ENCODE peak calls at places on chromosomes 5 and 9, in nine cellular contexts. J, M, Z, G, Q, F, X, V and Y are unnamed samples. For H3K4me1, the result is how much of the 10 kb centered on the place peaks cover.

GRCh38 chr5:9924614-9925013 is 294.5 kb upstream of the TAS2R1 start:
- DNase-seq in Z (peak), J (peak), V (no peak), Q (no peak), X (no peak), G (no peak), M (no peak), F (no peak), Y (peak)

GRCh38 chr9:96009223-96009602 is 133.7 kb downstream of the ERCC6L2 start:
- DNase-seq in Q (no peak), M (peak), V (no peak), F (no peak), J (no peak), G (no peak), Z (no peak), X (no peak), Y (no peak)

GRCh38 chr9:113577525-113578261 is 114.2 kb downstream of the RGS3 start:
- DNase-seq in Z (no peak), Q (no peak), G (no peak), F (no peak), J (no peak), M (no peak), V (no peak), X (no peak), Y (no peak)

GRCh38 chr5:14284366-14285148 is 141.4 kb downstream of the TRIO start:
- DNase-seq in F (no peak), G (no peak), M (no peak), X (no peak), Z (no peak), J (no peak), Q (no peak), V (no peak), Y (no peak)

GRCh38 chr9:82031538-82032280 is 43.1 kb downstream of the SPATA31D1 start:
- DNase-seq in M (no peak), G (no peak), Z (no peak), V (peak), Q (no peak), X (peak), J (peak), F (no peak), Y (no peak)

GRCh38 chr9:31394040-31394473 is 990.4 kb upstream of the ACO1 start:
- DNase-seq in Q (no peak), X (no peak), Z (no peak), G (no peak), M (no peak), F (no peak), J (no peak), V (no peak), Y (peak)

GRCh38 chr9:98790601-98791146 is 5.7 kb downstream of the ANKS6 start:
- DNase-seq in Z (no peak), J (no peak), Q (no peak), G (no peak), M (no peak), X (no peak), V (no peak), F (no peak), Y (no peak)

GRCh38 chr5:14118551-14119320 is 24.4 kb upstream of the TRIO start:
- DNase-seq in Z (no peak), J (no peak), Q (no peak), G (no peak), V (no peak), M (peak), F (no peak), X (no peak), Y (no peak)

GRCh38 chr5:14767942-14768837 is 103.4 kb downstream of the ANKH start:
- DNase-seq in V (no peak), J (no peak), Z (peak), X (no peak), F (no peak), Q (no peak), M (no peak), G (no peak), Y (peak)

GRCh38 chr5:82719368-82719767 is 357.8 kb downstream of the TMEM167A start:
- DNase-seq in G (no peak), M (no peak), V (no peak), Z (no peak), F (no peak), J (no peak), X (peak), Q (no peak), Y (no peak)

GRCh38 chr9:96655198-96655851 is at the start of gene PRXL2C:
- DNase-seq in Q (peak), V (peak), X (peak), M (peak), J (no peak), F (peak), Z (no peak), G (peak), Y (peak)

GRCh38 chr9:130689937-130690700 is 3.5 kb upstream of the EXOSC2 start:
- DNase-seq in F (no peak), Z (peak), M (peak), Q (no peak), J (peak), V (peak), G (peak), X (peak), Y (peak)

GRCh38 chr5:68257207-68257606 is 41.7 kb downstream of the PIK3R1 start:
- DNase-seq in G (no peak), X (no peak), J (no peak), Q (no peak), Z (no peak), V (no peak), M (no peak), F (no peak), Y (no peak)

GRCh38 chr9:95937131-95937530 is 61.6 kb downstream of the ERCC6L2 start:
- DNase-seq in V (no peak), J (no peak), X (no peak), F (no peak), M (no peak), Z (no peak), G (no peak), Q (no peak), Y (no peak)

GRCh38 chr5:157559301-157559700 is 16.3 kb downstream of the ADAM19 start:
- DNase-seq in M (no peak), Q (no peak), G (no peak), Z (no peak), V (no peak), X (no peak), J (no peak), F (no peak), Y (no peak)

GRCh38 chr9:102950341-102950740 is 44.8 kb upstream of the CYLC2 start:
- DNase-seq in V (no peak), G (no peak), M (no peak), Q (no peak), Z (no peak), J (no peak), X (no peak), F (no peak), Y (no peak)

GRCh38 chr5:92391-93220 is 638 bp downstream of the PLEKHG4B start:
- DNase-seq in F (no peak), Z (no peak), J (no peak), G (no peak), V (no peak), M (no peak), Q (no peak), X (no peak), Y (no peak)

GRCh38 chr9:128271112-128271511 is 4.7 kb downstream of the GOLGA2 start:
- DNase-seq in V (no peak), M (no peak), F (no peak), J (peak), Z (no peak), Q (peak), X (no peak), G (no peak), Y (no peak)

GRCh38 chr9:37239224-37239859 is 119.0 kb downstream of the ZCCHC7 start:
- DNase-seq in M (no peak), V (no peak), X (no peak), F (no peak), Q (no peak), J (no peak), G (no peak), Z (no peak), Y (no peak)

GRCh38 chr5:17339841-17340240 is 122.4 kb downstream of the BASP1 start:
- DNase-seq in X (no peak), J (no peak), Q (no peak), G (no peak), M (no peak), V (no peak), F (no peak), Z (no peak), Y (no peak)

GRCh38 chr5:35461530-35461929 is 156.1 kb upstream of the SPEF2 start:
- DNase-seq in M (no peak), V (no peak), Z (no peak), G (no peak), J (no peak), F (no peak), Q (no peak), X (no peak), Y (no peak)

GRCh38 chr5:148972396-148972795 is 90.5 kb downstream of the SH3TC2 start:
- DNase-seq in F (no peak), G (no peak), Z (no peak), Q (no peak), V (no peak), J (no peak), X (no peak), M (no peak), Y (no peak)

GRCh38 chr5:148973455-148973854 is 89.4 kb downstream of the SH3TC2 start:
- DNase-seq in V (no peak), M (no peak), X (no peak), Q (no peak), G (no peak), Z (no peak), F (no peak), J (no peak), Y (no peak)

GRCh38 chr5:148972958-148973357 is 89.9 kb downstream of the SH3TC2 start:
- DNase-seq in M (no peak), X (peak), V (peak), G (no peak), Q (no peak), Z (peak), F (no peak), J (peak), Y (no peak)

GRCh38 chr5:148976569-148977321 is 86.1 kb downstream of the SH3TC2 start:
- DNase-seq in X (no peak), M (no peak), Z (no peak), G (no peak), Q (no peak), F (no peak), V (no peak), J (no peak), Y (no peak)

DNA sequence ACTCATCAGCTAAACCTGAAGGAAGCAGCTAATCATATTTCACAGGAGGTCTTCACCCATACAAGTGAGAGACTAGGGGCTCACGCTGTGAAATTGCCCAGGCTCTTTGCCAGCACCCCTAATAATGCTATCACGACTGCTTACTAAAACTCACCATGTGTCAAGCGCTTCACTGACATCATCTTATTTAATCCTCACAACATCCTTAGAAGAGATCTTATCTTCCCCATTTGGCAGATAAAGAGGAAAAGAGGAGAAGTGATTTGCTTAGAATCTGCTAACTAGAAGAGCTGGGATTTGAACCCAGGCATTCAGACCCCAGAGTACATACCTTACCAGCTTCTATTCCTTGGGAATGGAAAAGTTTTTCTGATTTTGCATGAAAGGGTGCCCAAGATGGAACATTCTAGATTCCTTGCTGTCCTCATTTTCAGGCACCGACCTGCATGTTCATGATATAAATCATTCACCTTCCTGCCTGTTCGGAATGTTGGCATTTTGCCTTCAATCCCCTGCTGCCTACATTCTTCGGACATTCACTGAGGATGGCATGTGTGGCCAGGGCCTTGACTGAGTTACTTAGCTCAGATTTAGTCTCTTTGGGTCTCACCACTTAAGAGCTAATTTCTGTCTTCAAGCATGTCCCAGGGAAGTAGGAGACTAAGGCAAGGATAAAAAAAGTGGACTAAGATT is 88.1 kb downstream of the SH3TC2 start:
- DNase-seq in V (no peak), X (no peak), G (no peak), J (no peak), F (no peak), Q (no peak), Z (no peak), M (no peak), Y (no peak)
- H3K4me1 ChIP-seq in V (half or more), X (under half), G (under half), J (half or more), F (under half), Q (under half), Z (under half), M (under half), Y (under half)

DNA sequence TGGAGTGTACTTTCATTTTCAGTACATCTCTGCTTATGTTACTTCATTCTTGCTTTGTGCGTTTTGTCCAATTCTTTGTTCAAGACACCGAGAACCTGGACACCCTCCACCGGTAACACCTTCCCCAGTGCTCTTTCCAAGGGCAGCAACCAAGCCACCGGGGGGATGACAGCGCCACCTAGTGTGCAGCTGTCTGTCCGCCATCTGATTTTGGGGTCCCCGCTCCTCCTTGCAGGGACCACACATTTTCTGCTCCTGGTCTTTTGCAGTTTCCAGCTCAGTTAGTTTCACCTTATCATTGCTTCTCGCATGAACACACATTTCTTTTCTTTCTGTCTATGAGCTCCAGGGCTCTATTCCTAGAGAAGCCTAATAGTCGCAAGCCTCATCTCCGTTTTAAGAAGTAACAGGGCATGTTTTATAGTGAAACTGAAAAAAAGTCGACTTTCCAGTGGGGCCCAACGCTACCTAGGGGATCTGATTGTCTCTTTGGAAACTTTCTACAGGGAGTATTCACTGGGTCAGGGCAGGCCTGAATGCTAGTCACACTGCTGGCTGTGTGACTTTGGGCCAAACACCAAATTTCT is 152.1 kb downstream of the FSTL4 start:
- DNase-seq in G (peak), V (no peak), Q (no peak), X (peak), F (no peak), M (peak), Z (peak), J (peak), Y (peak)
- TF ChIP-seq CTCF in G (peak), V (peak), Q (no peak), X (peak), F (peak), M (peak), Z (peak), J (peak), Y (peak)

DNA sequence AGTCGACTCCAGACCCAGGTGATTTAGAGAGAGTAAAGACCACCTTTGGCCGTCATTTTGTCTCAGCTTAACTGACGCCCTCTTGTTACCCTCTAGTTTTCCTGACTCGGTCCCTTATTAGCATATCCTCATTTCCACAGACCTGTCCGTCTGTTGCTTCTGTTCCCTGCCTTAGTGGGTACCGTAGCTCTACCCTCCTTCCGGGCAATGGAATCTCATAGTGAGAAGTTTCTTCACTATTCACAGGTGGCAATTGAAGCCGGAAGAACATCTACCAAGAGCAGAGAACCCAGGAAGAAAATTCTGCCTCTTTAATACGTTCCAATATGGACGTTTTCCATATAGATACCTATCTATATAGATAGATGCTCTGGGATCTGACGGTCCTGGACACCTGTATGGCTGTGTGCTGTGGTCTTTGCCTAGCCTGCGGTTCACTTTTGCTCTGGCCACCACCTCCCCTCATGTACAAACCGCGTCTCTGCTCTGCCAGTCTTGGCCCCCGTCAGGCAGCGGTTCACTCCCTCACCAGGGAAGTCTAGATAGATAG is 652 bp upstream of the TMEM161B start:
- DNase-seq in M (no peak), G (peak), F (no peak), Z (no peak), J (no peak), X (peak), Q (no peak), V (no peak), Y (peak)
- H3K4me1 ChIP-seq in M (under half), G (under half), F (under half), Z (under half), J (under half), X (under half), Q (under half), V (under half), Y (under half)

GRCh38 chr9:124522121-124523098 is 15.2 kb upstream of the NR5A1 start:
- DNase-seq in F (no peak), Q (no peak), X (no peak), V (no peak), J (peak), G (no peak), Z (no peak), M (no peak), Y (no peak)
- TF ChIP-seq CTCF in F (no peak), Q (no peak), X (no peak), V (no peak), J (no peak), G (no peak), Z (no peak), M (no peak), Y (no peak)

GRCh38 chr5:149517461-149518122 is 33.6 kb downstream of the CSNK1A1 start:
- DNase-seq in J (no peak), Q (no peak), V (no peak), X (no peak), F (no peak), Z (no peak), M (peak), G (no peak), Y (no peak)
- H3K4me1 ChIP-seq in J (under half), Q (under half), V (under half), X (under half), F (under half), Z (under half), M (half or more), G (half or more), Y (under half)